ENCODE peak calls at places on chromosomes 5 and 9, in nine cellular contexts. One of them, this sample, is unnamed.

GRCh38 chr5:172042183-172042582 is 35.7 kb upstream of the FBXW11 start:
- DNase-seq in HL-60: no peak
- DNase-seq in GM12891: no peak
- DNase-seq in H1: no peak
- DNase-seq in sigmoid colon: no peak
- DNase-seq in stomach: no peak
- DNase-seq in GM12892: no peak
- DNase-seq in Panc1: no peak
- DNase-seq in SK-N-SH: no peak
- DNase-seq in this sample: peak; percentile 64

GRCh38 chr9:2026598-2026997 is 11.5 kb downstream of the SMARCA2 start:
- DNase-seq in HL-60: no peak
- DNase-seq in GM12891: no peak
- DNase-seq in H1: no peak
- DNase-seq in sigmoid colon: no peak
- DNase-seq in stomach: no peak
- DNase-seq in GM12892: no peak
- DNase-seq in Panc1: no peak
- DNase-seq in SK-N-SH: no peak
- DNase-seq in this sample: no peak

GRCh38 chr9:118609355-118610044 is 759.7 kb downstream of the BRINP1 start:
- DNase-seq in HL-60: no peak
- DNase-seq in GM12891: no peak
- DNase-seq in H1: no peak
- DNase-seq in sigmoid colon: no peak
- DNase-seq in stomach: no peak
- DNase-seq in GM12892: no peak
- DNase-seq in Panc1: no peak
- DNase-seq in SK-N-SH: no peak
- DNase-seq in this sample: no peak

GRCh38 chr9:116482740-116483139 is 204.4 kb upstream of the TRIM32 start:
- DNase-seq in HL-60: no peak
- DNase-seq in GM12891: no peak
- DNase-seq in H1: peak; percentile 47
- DNase-seq in sigmoid colon: no peak
- DNase-seq in stomach: no peak
- DNase-seq in GM12892: no peak
- DNase-seq in Panc1: no peak
- DNase-seq in SK-N-SH: no peak
- DNase-seq in this sample: no peak

GRCh38 chr5:123441408-123441807 is 18.2 kb upstream of the CEP120 start:
- DNase-seq in HL-60: no peak
- DNase-seq in GM12891: no peak
- DNase-seq in H1: no peak
- DNase-seq in sigmoid colon: no peak
- DNase-seq in stomach: no peak
- DNase-seq in GM12892: no peak
- DNase-seq in Panc1: no peak
- DNase-seq in SK-N-SH: no peak
- DNase-seq in this sample: no peak

GRCh38 chr5:136174021-136174659 is 18.8 kb downstream of the SMIM32 start:
- DNase-seq in HL-60: no peak
- DNase-seq in GM12891: no peak
- DNase-seq in H1: no peak
- DNase-seq in sigmoid colon: no peak
- DNase-seq in stomach: no peak
- DNase-seq in GM12892: no peak
- DNase-seq in Panc1: peak; percentile 47
- DNase-seq in SK-N-SH: peak; percentile 48
- DNase-seq in this sample: no peak

GRCh38 chr9:136942112-136942880 is 2.2 kb downstream of the FBXW5 start:
- DNase-seq in HL-60: no peak
- DNase-seq in GM12891: no peak
- DNase-seq in H1: no peak
- DNase-seq in sigmoid colon: peak; percentile 67
- DNase-seq in stomach: no peak
- DNase-seq in GM12892: no peak
- DNase-seq in Panc1: no peak
- DNase-seq in SK-N-SH: no peak
- DNase-seq in this sample: peak; percentile 78

GRCh38 chr5:172007795-172008465 is 1.5 kb upstream of the FBXW11 start:
- DNase-seq in HL-60: no peak
- DNase-seq in GM12891: no peak
- DNase-seq in H1: no peak
- DNase-seq in sigmoid colon: no peak
- DNase-seq in stomach: no peak
- DNase-seq in GM12892: no peak
- DNase-seq in Panc1: no peak
- DNase-seq in SK-N-SH: no peak
- DNase-seq in this sample: peak; percentile 74

GRCh38 chr9:128621730-128622455 is 34.8 kb downstream of the DYNC2I2 start:
- DNase-seq in HL-60: no peak
- DNase-seq in GM12891: no peak
- DNase-seq in H1: no peak
- DNase-seq in sigmoid colon: no peak
- DNase-seq in stomach: no peak
- DNase-seq in GM12892: no peak
- DNase-seq in Panc1: no peak
- DNase-seq in SK-N-SH: peak; percentile 30
- DNase-seq in this sample: no peak

GRCh38 chr5:102536323-102536928 is 37.6 kb upstream of the SLCO6A1 start:
- DNase-seq in HL-60: no peak
- DNase-seq in GM12891: no peak
- DNase-seq in H1: no peak
- DNase-seq in sigmoid colon: no peak
- DNase-seq in stomach: no peak
- DNase-seq in GM12892: no peak
- DNase-seq in Panc1: no peak
- DNase-seq in SK-N-SH: peak; percentile 6
- DNase-seq in this sample: no peak

GRCh38 chr5:16812911-16813310 is 123.2 kb downstream of the MYO10 start:
- DNase-seq in HL-60: no peak
- DNase-seq in GM12891: no peak
- DNase-seq in H1: no peak
- DNase-seq in sigmoid colon: no peak
- DNase-seq in stomach: peak; percentile 50
- DNase-seq in GM12892: no peak
- DNase-seq in Panc1: peak; percentile 33
- DNase-seq in SK-N-SH: no peak
- DNase-seq in this sample: no peak

GRCh38 chr9:77744877-77745435 is 96.8 kb upstream of the GNA14 start:
- DNase-seq in HL-60: no peak
- DNase-seq in GM12891: no peak
- DNase-seq in H1: no peak
- DNase-seq in sigmoid colon: no peak
- DNase-seq in stomach: no peak
- DNase-seq in GM12892: no peak
- DNase-seq in Panc1: no peak
- DNase-seq in SK-N-SH: no peak
- DNase-seq in this sample: no peak

GRCh38 chr5:1750469-1750868 is 49.2 kb downstream of the MRPL36 start:
- DNase-seq in HL-60: no peak
- DNase-seq in GM12891: no peak
- DNase-seq in H1: peak; percentile 31
- DNase-seq in sigmoid colon: peak; percentile 46
- DNase-seq in stomach: peak; percentile 17
- DNase-seq in GM12892: no peak
- DNase-seq in Panc1: no peak
- DNase-seq in SK-N-SH: no peak
- DNase-seq in this sample: peak; percentile 53

GRCh38 chr9:136854113-136854841 is 2.1 kb downstream of the MAMDC4 start:
- DNase-seq in HL-60: no peak
- DNase-seq in GM12891: no peak
- DNase-seq in H1: peak; percentile 49
- DNase-seq in sigmoid colon: peak; percentile 67
- DNase-seq in stomach: no peak
- DNase-seq in GM12892: no peak
- DNase-seq in Panc1: no peak
- DNase-seq in SK-N-SH: no peak
- DNase-seq in this sample: peak; percentile 78

GRCh38 chr5:37496902-37497445 is 117.9 kb downstream of the WDR70 start:
- DNase-seq in HL-60: no peak
- DNase-seq in GM12891: no peak
- DNase-seq in H1: no peak
- DNase-seq in sigmoid colon: no peak
- DNase-seq in stomach: no peak
- DNase-seq in GM12892: no peak
- DNase-seq in Panc1: no peak
- DNase-seq in SK-N-SH: no peak
- DNase-seq in this sample: no peak

GRCh38 chr5:37495210-37495609 is 116.1 kb downstream of the WDR70 start:
- DNase-seq in HL-60: no peak
- DNase-seq in GM12891: no peak
- DNase-seq in H1: no peak
- DNase-seq in sigmoid colon: no peak
- DNase-seq in stomach: no peak
- DNase-seq in GM12892: no peak
- DNase-seq in Panc1: no peak
- DNase-seq in SK-N-SH: no peak
- DNase-seq in this sample: no peak

GRCh38 chr5:37492778-37493555 is 113.8 kb downstream of the WDR70 start:
- DNase-seq in HL-60: no peak
- DNase-seq in GM12891: no peak
- DNase-seq in H1: no peak
- DNase-seq in sigmoid colon: no peak
- DNase-seq in stomach: no peak
- DNase-seq in GM12892: no peak
- DNase-seq in Panc1: no peak
- DNase-seq in SK-N-SH: no peak
- DNase-seq in this sample: no peak

GRCh38 chr5:37495668-37496067 is 116.5 kb downstream of the WDR70 start:
- DNase-seq in HL-60: no peak
- DNase-seq in GM12891: no peak
- DNase-seq in H1: no peak
- DNase-seq in sigmoid colon: no peak
- DNase-seq in stomach: no peak
- DNase-seq in GM12892: no peak
- DNase-seq in Panc1: no peak
- DNase-seq in SK-N-SH: no peak
- DNase-seq in this sample: no peak

GRCh38 chr5:37494756-37495155 is 115.6 kb downstream of the WDR70 start:
- DNase-seq in HL-60: no peak
- DNase-seq in GM12891: no peak
- DNase-seq in H1: no peak
- DNase-seq in sigmoid colon: peak; percentile 66
- DNase-seq in stomach: peak; percentile 40
- DNase-seq in GM12892: no peak
- DNase-seq in Panc1: no peak
- DNase-seq in SK-N-SH: no peak
- DNase-seq in this sample: no peak
- TF ChIP-seq POLR2AphosphoS5 in HL-60: no peak
- TF ChIP-seq POLR2AphosphoS5 in GM12891: no peak
- TF ChIP-seq POLR2AphosphoS5 in H1: no peak
- TF ChIP-seq POLR2AphosphoS5 in sigmoid colon: peak; percentile 6
- TF ChIP-seq POLR2AphosphoS5 in stomach: no peak
- TF ChIP-seq POLR2AphosphoS5 in GM12892: no peak
- TF ChIP-seq POLR2AphosphoS5 in Panc1: no peak
- TF ChIP-seq POLR2AphosphoS5 in SK-N-SH: no peak
- TF ChIP-seq POLR2AphosphoS5 in this sample: no peak

GRCh38 chr9:101354143-101354764 is 30.6 kb downstream of the BAAT start:
- DNase-seq in HL-60: no peak
- DNase-seq in GM12891: no peak
- DNase-seq in H1: no peak
- DNase-seq in sigmoid colon: no peak
- DNase-seq in stomach: no peak
- DNase-seq in GM12892: no peak
- DNase-seq in Panc1: no peak
- DNase-seq in SK-N-SH: no peak
- DNase-seq in this sample: no peak
- TF ChIP-seq POLR2AphosphoS5 in HL-60: no peak
- TF ChIP-seq POLR2AphosphoS5 in GM12891: no peak
- TF ChIP-seq POLR2AphosphoS5 in H1: no peak
- TF ChIP-seq POLR2AphosphoS5 in sigmoid colon: no peak
- TF ChIP-seq POLR2AphosphoS5 in stomach: peak; percentile 60
- TF ChIP-seq POLR2AphosphoS5 in GM12892: no peak
- TF ChIP-seq POLR2AphosphoS5 in Panc1: no peak
- TF ChIP-seq POLR2AphosphoS5 in SK-N-SH: no peak
- TF ChIP-seq POLR2AphosphoS5 in this sample: no peak

DNA sequence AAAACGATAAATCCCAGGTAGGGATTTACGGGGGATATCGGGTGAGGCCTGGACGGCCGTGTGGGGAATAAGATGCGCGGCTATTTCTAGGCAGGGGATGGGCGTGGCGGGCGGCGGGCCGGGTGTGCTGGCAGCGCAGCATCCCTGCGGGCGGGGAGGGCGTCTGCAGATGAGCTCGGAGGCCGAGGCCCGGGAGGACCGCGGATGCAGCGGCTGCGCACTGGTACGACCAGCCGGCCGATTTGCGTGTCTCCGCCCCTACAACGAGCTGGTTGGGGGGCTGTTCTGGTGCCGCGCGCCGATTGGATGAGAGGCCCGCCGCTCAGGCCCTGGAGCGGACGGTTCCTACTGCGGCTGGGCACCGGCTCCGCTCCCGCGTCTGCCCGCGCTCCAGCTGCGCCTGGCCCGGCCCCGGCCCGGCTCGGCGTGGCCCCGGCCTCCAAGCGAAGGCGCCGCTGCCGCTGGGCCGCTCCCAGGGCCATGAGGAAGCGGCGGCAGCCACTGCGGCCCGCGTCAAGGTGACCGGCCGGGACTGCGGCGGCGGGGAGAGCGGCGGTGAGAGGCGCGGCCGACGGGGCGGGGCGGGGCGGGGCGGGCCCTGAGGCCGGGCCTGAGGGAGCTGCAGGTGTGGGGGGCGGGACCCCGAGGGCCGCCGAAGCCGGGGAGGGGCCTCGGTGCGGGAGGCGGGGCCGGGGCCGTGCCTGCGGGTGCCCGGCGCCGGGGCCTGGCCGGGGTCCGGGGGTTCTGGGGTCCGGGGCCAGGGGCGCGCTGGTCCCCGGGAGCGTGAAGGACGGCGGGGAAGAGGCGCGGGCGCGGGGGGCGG is at the start of gene RALGPS1:
- DNase-seq in HL-60: peak; percentile 93
- DNase-seq in GM12891: peak; percentile 97
- DNase-seq in H1: peak; percentile 92
- DNase-seq in sigmoid colon: peak; percentile 98
- DNase-seq in stomach: peak; percentile 97
- DNase-seq in GM12892: peak; percentile 97
- DNase-seq in Panc1: peak; percentile 38
- DNase-seq in SK-N-SH: peak; percentile 99
- DNase-seq in this sample: peak; percentile 98
- TF ChIP-seq POLR2AphosphoS5 in HL-60: no peak
- TF ChIP-seq POLR2AphosphoS5 in GM12891: no peak
- TF ChIP-seq POLR2AphosphoS5 in H1: no peak
- TF ChIP-seq POLR2AphosphoS5 in sigmoid colon: peak; percentile 58
- TF ChIP-seq POLR2AphosphoS5 in stomach: peak; percentile 86
- TF ChIP-seq POLR2AphosphoS5 in GM12892: no peak
- TF ChIP-seq POLR2AphosphoS5 in Panc1: peak; percentile 34
- TF ChIP-seq POLR2AphosphoS5 in SK-N-SH: no peak
- TF ChIP-seq POLR2AphosphoS5 in this sample: peak; percentile 82

DNA sequence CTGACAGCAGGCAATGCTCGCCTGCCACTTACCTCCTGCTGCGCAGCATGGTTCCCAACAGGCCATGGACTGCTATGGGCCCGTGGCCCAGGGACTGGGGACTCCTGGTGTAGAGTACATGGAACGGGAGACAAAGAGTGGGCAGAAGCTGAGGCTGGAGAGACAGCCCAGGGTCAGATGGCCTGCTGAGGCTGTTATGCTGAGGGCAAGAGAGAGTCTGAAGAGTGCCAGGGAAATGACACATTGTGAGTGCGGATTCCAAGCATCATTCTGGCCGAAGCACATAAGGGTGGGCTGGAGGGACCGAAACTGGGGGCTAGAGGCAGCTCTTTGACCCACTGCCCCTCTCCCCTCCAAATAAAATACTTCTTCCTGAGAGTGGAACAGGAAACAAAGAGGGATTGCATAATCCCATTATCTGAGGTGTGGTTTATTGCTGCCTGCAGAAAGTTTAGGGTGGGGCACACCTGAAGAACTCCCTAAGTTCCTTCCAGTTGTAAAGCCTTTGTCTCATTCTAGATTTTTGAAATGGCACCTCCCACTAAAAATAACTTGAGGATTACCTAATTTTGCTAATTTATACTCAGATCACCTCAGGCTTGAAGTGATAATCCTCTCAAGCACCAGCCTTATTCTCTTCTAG is 158.1 kb downstream of the ATP10B start:
- DNase-seq in HL-60: no peak
- DNase-seq in GM12891: no peak
- DNase-seq in H1: no peak
- DNase-seq in sigmoid colon: no peak
- DNase-seq in stomach: no peak
- DNase-seq in GM12892: no peak
- DNase-seq in Panc1: no peak
- DNase-seq in SK-N-SH: no peak
- DNase-seq in this sample: no peak
- TF ChIP-seq POLR2AphosphoS5 in HL-60: no peak
- TF ChIP-seq POLR2AphosphoS5 in GM12891: no peak
- TF ChIP-seq POLR2AphosphoS5 in H1: no peak
- TF ChIP-seq POLR2AphosphoS5 in sigmoid colon: no peak
- TF ChIP-seq POLR2AphosphoS5 in stomach: no peak
- TF ChIP-seq POLR2AphosphoS5 in GM12892: no peak
- TF ChIP-seq POLR2AphosphoS5 in Panc1: no peak
- TF ChIP-seq POLR2AphosphoS5 in SK-N-SH: no peak
- TF ChIP-seq POLR2AphosphoS5 in this sample: no peak